ENCODE peak calls at places on chromosomes 5 and 9, in seven cellular contexts. Q is HepG2, W is GM12878, M is SK-N-SH, S is HCT116, T is K562, A is H1. V is an unnamed sample.

GRCh38 chr5:87020099-87020934 is 247.4 kb upstream of the RASA1 start:
- DNase-seq in M (no peak), W (peak; percentile 47), Q (no peak), A (no peak), T (no peak), S (no peak), V (peak; percentile 28)

GRCh38 chr9:33734911-33735310 is 60.5 kb upstream of the PRSS3 start:
- DNase-seq in T (no peak), S (no peak), M (no peak), W (no peak), A (no peak), Q (no peak), V (no peak)

GRCh38 chr5:172944741-172945140 is 14.5 kb upstream of the RPL26L1 start:
- DNase-seq in Q (no peak), S (no peak), M (no peak), A (no peak), W (no peak), T (no peak), V (no peak)

GRCh38 chr5:137366526-137366925 is 132.6 kb downstream of the SPOCK1 start:
- DNase-seq in S (no peak), M (peak; percentile 21), W (no peak), T (no peak), Q (no peak), A (no peak), V (no peak)

GRCh38 chr5:159763564-159763963 is 152.7 kb upstream of the ADRA1B start:
- DNase-seq in T (no peak), A (no peak), M (no peak), W (no peak), Q (no peak), S (no peak), V (no peak)

GRCh38 chr5:118479285-118479684 is 509.1 kb downstream of the DTWD2 start:
- DNase-seq in Q (no peak), A (no peak), S (no peak), T (no peak), W (no peak), M (no peak), V (no peak)

GRCh38 chr5:127697894-127698600 is 5.1 kb upstream of the CCDC192 start:
- DNase-seq in S (peak; percentile 60), T (no peak), Q (no peak), A (no peak), W (no peak), M (no peak), V (no peak)

GRCh38 chr5:32949571-32949970 is 238.4 kb downstream of the NPR3 start:
- DNase-seq in T (no peak), A (no peak), W (no peak), M (no peak), Q (no peak), S (no peak), V (no peak)

GRCh38 chr9:89686134-89686533 is 81.3 kb downstream of the GADD45G start:
- DNase-seq in S (no peak), M (no peak), A (no peak), W (no peak), T (no peak), Q (no peak), V (peak; percentile 72)
- TF ChIP-seq JUND in S (no peak), M (no peak), A (no peak), W (no peak), T (no peak), Q (no peak), V (no peak)

GRCh38 chr9:136831002-136831719 is 11.1 kb upstream of the AJM1 start:
- DNase-seq in S (no peak), W (no peak), M (no peak), Q (no peak), T (no peak), A (no peak), V (no peak)
- TF ChIP-seq JUND in S (no peak), W (no peak), M (no peak), Q (no peak), T (no peak), A (no peak), V (no peak)

GRCh38 chr5:95595289-95595931 is 24.5 kb upstream of the GPR150 start:
- DNase-seq in M (no peak), A (no peak), T (no peak), Q (no peak), W (no peak), S (no peak), V (no peak)

GRCh38 chr5:95591490-95591901 is 28.4 kb upstream of the GPR150 start:
- DNase-seq in A (no peak), Q (peak; percentile 20), W (no peak), T (no peak), M (no peak), S (peak; percentile 63), V (no peak)

GRCh38 chr5:95590880-95591279 is 29.0 kb upstream of the GPR150 start:
- DNase-seq in W (no peak), S (no peak), A (no peak), M (no peak), T (no peak), Q (no peak), V (no peak)
- TF ChIP-seq JUND in W (no peak), S (no peak), A (no peak), M (no peak), T (no peak), Q (no peak), V (no peak)

DNA sequence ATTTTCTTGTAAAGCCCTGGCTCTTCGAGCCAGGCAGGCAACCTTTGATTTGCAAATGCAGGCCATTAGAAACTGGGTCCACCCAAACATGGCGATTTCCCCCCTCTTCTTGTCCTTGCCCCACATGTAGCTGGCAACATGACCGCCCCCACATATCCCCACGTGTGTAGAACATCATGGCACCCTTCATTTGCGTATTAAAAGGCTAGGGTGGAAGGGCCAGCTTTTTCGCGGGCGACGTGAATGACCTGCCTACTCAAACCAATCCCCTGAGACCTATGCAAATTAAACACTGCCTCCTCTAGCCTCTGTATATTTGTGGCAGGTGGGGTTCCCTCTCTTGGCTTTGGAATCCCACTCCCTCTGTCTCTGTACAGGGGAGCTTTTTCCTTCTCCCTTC is 107.0 kb upstream of the CLINT1 start:
- DNase-seq in M (no peak), A (no peak), W (no peak), T (no peak), Q (no peak), S (no peak), V (no peak)
- TF ChIP-seq JUND in M (no peak), A (no peak), W (no peak), T (no peak), Q (no peak), S (no peak), V (no peak)

GRCh38 chr9:77927265-77927664 is 104.3 kb downstream of the GNAQ start:
- DNase-seq in M (no peak), A (no peak), W (no peak), Q (no peak), S (no peak), T (no peak), V (no peak)

GRCh38 chr9:77929942-77930341 is 101.7 kb downstream of the GNAQ start:
- DNase-seq in T (no peak), A (no peak), S (no peak), W (no peak), Q (no peak), M (peak; percentile 21), V (no peak)

GRCh38 chr9:77935974-77936373 is 95.6 kb downstream of the GNAQ start:
- DNase-seq in Q (no peak), S (no peak), T (no peak), M (no peak), W (no peak), A (no peak), V (no peak)

GRCh38 chr9:77933976-77934375 is 97.6 kb downstream of the GNAQ start:
- DNase-seq in Q (no peak), S (no peak), M (no peak), W (no peak), A (no peak), T (peak; percentile 62), V (no peak)

DNA sequence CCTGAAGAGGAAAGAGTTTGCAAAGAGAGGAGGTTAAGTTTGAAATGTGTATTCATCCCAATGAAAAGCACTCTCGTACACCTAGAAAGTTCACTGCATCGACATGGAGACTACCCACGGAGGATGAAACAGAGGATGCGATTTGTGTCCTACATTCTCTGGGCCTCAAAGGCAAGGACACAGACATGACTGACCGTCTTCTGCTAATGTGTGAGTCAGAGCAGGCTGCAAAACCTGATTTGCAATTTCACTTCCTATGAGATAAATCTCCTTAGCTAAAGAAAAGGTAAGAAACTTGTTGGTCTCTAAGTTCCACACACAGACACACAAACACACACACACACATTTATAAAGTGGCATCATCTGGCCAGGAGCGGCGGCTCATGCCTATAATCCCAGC is 98.6 kb downstream of the GNAQ start:
- DNase-seq in Q (no peak), M (no peak), S (no peak), A (no peak), T (no peak), W (no peak), V (peak; percentile 3)
- TF ChIP-seq JUND in Q (no peak), M (no peak), S (no peak), A (no peak), T (no peak), W (no peak), V (no peak)

DNA sequence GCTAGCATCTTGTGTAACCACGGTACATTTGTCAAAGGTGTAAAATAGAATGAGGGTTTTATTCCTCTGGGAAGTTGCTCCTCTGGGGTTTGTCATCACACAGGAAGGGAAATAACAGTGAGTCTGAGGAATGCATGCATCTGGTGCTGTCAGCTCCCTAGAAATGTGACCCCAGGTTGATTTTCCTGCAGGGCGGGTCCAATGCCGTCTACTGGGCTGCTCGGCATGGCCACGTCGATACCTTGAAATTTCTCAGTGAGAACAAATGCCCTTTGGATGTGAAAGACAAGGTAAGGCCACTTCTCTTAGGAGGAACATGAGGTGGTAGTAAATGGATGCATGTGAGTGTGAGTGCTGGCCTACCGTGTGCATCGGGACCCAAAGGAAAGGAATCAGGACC is 78.8 kb upstream of the CTSL start:
- DNase-seq in S (no peak), M (no peak), T (no peak), Q (no peak), A (no peak), W (no peak), V (no peak)
- TF ChIP-seq JUND in S (no peak), M (no peak), T (no peak), Q (no peak), A (no peak), W (no peak), V (no peak)

DNA sequence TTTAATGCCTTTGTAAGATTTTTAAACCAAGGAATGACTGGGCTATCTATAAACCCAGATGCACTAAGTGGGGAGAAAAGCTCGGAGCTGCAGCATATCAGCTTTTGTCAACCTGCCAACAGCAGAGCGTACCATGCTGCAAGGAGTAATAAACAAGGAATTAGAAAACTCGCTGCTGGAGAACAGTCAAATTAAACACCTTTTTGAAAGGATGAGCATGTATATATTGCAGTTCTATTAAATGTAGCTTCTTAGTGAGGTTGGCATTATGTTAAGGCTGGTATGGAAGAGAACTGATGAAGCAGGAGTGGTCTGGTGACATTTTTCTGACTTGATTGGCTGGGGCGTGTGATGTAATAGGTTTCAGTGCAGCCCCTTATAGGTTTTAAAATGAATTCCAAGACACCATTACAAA is 74.7 kb downstream of the PIK3R1 start:
- DNase-seq in A (no peak), S (no peak), T (peak; percentile 71), Q (no peak), M (peak; percentile 60), W (no peak), V (peak; percentile 58)
- TF ChIP-seq JUND in A (no peak), S (no peak), T (no peak), Q (no peak), M (no peak), W (no peak), V (no peak)